ENCODE peak calls at places on chromosomes 3 and 15, in five cellular contexts. One of them, this sample, is unnamed.

GRCh38 chr3:48591886-48592518 is 3.1 kb downstream of the COL7A1 start:
- DNase-seq in left cardiac atrium: no peak
- DNase-seq in SW480: no peak
- DNase-seq in cardiac fibroblast: no peak
- DNase-seq in AG04449: no peak
- DNase-seq in this sample: no peak

GRCh38 chr3:155550386-155550785 is 194.5 kb downstream of the PLCH1 start:
- DNase-seq in left cardiac atrium: no peak
- DNase-seq in SW480: no peak
- DNase-seq in cardiac fibroblast: no peak
- DNase-seq in AG04449: no peak
- DNase-seq in this sample: no peak

GRCh38 chr3:66401157-66401550 is 99.7 kb downstream of the LRIG1 start:
- DNase-seq in left cardiac atrium: peak; percentile 9
- DNase-seq in SW480: no peak
- DNase-seq in cardiac fibroblast: no peak
- DNase-seq in AG04449: no peak
- DNase-seq in this sample: no peak

GRCh38 chr3:188627652-188628051 is 473.7 kb downstream of the LPP start:
- DNase-seq in left cardiac atrium: no peak
- DNase-seq in SW480: peak; percentile 56
- DNase-seq in cardiac fibroblast: peak; percentile 92
- DNase-seq in AG04449: peak; percentile 82
- DNase-seq in this sample: no peak

GRCh38 chr3:136990826-136991225 is 33.0 kb downstream of the IL20RB start:
- DNase-seq in left cardiac atrium: no peak
- DNase-seq in SW480: no peak
- DNase-seq in cardiac fibroblast: no peak
- DNase-seq in AG04449: no peak
- DNase-seq in this sample: no peak

GRCh38 chr3:72960812-72961518 is 35.6 kb upstream of the PPP4R2 start:
- DNase-seq in left cardiac atrium: peak; percentile 60
- DNase-seq in SW480: no peak
- DNase-seq in cardiac fibroblast: peak; percentile 69
- DNase-seq in AG04449: no peak
- DNase-seq in this sample: peak; percentile 86

GRCh38 chr3:70919091-70919490 is 606.7 kb upstream of the MDFIC2 start:
- DNase-seq in left cardiac atrium: no peak
- DNase-seq in SW480: no peak
- DNase-seq in cardiac fibroblast: peak; percentile 47
- DNase-seq in AG04449: no peak
- DNase-seq in this sample: no peak

GRCh38 chr15:86797135-86797534 is 717.5 kb downstream of the AGBL1 start:
- DNase-seq in left cardiac atrium: no peak
- DNase-seq in SW480: no peak
- DNase-seq in cardiac fibroblast: no peak
- DNase-seq in AG04449: no peak
- DNase-seq in this sample: no peak

GRCh38 chr3:186417791-186418190 is 55.8 kb upstream of the DGKG start:
- DNase-seq in left cardiac atrium: no peak
- DNase-seq in SW480: no peak
- DNase-seq in cardiac fibroblast: peak; percentile 92
- DNase-seq in AG04449: peak; percentile 77
- DNase-seq in this sample: peak; percentile 21

This sample was measured in hepatocyte.